ENCODE peak calls at places on chromosomes 6 and 20, in seven cellular contexts. H is thoracic aorta; C is Karpas-422; S is GM23248; X is H7; F is trophoblast cell; G is CD8-positive, alpha-beta T cell. Q is an unnamed sample.

GRCh38 chr6:40509163-40509562 is 78.0 kb downstream of the LRFN2 start:
- DNase-seq in G (no peak), S (no peak), C (no peak), F (peak; percentile 14), X (no peak), H (no peak), Q (no peak)

GRCh38 chr6:37048851-37049734 is 43.6 kb downstream of the FGD2 start:
- DNase-seq in G (peak; percentile 36), C (peak; percentile 38), X (peak; percentile 12), H (no peak), F (peak; percentile 81), S (peak; percentile 84), Q (no peak)

GRCh38 chr6:145245119-145245518 is 490.2 kb downstream of the EPM2A start:
- DNase-seq in C (no peak), F (no peak), G (no peak), X (no peak), H (no peak), S (no peak), Q (no peak)

GRCh38 chr6:81552644-81553043 is 199.8 kb downstream of the TENT5A start:
- DNase-seq in X (no peak), H (no peak), F (peak; percentile 51), S (no peak), C (no peak), G (no peak), Q (no peak)

GRCh38 chr6:40439401-40439800 is 147.8 kb downstream of the LRFN2 start:
- DNase-seq in C (no peak), S (no peak), G (no peak), H (no peak), F (no peak), X (no peak), Q (no peak)

GRCh38 chr20:25049261-25050060 is 8.5 kb downstream of the ACSS1 start:
- DNase-seq in G (no peak), H (no peak), C (no peak), X (no peak), S (no peak), F (peak; percentile 83), Q (no peak)

GRCh38 chr20:53080969-53081871 is 109.1 kb downstream of the TSHZ2 start:
- DNase-seq in F (peak; percentile 29), X (peak; percentile 6), C (no peak), S (peak; percentile 38), G (no peak), H (no peak), Q (no peak)

GRCh38 chr6:79607000-79607399 is 24.1 kb upstream of the SH3BGRL2 start:
- DNase-seq in G (no peak), H (no peak), F (no peak), C (no peak), X (no peak), S (no peak), Q (no peak)

GRCh38 chr20:35601021-35601973 is 14.3 kb upstream of the SPAG4 start:
- DNase-seq in H (no peak), X (peak; percentile 93), G (peak; percentile 66), F (peak; percentile 68), S (peak; percentile 87), C (no peak), Q (peak; percentile 44)

GRCh38 chr20:62918830-62919229 is 7.5 kb downstream of the DIDO1 start:
- DNase-seq in F (no peak), S (no peak), X (no peak), H (no peak), G (peak; percentile 19), C (peak; percentile 64), Q (no peak)
- H3K4me3 ChIP-seq in F (no peak overlapping the region), S (no peak overlapping the region), X (no peak overlapping the region), H (no peak overlapping the region), G (peak overlapping the region; percentile 49), C (no peak overlapping the region), Q (no peak overlapping the region)

DNA sequence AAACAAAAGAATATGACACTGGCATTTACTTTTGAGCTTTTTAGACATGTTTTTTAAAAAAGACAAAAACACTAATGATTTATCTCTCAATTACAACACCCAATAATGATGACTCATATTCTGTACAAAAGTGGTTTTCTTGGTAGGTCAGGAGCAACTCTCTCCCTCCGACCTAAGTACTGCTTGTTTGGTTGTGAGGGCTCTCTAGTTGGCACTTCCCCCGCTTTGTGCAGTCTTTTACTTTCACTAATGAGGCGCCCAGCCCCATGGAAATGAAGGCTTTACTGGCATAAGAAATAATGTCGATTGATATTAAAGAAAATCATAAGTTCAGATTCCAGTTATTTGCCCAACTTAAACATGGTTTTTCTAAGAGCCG is 1.3 kb downstream of the KPNA5 start:
- DNase-seq in F (peak; percentile 7), C (no peak), S (peak; percentile 56), G (no peak), H (no peak), X (peak; percentile 22), Q (no peak)
- H3K4me3 ChIP-seq in F (no peak overlapping the region), C (peak overlapping the region; percentile 97), S (peak overlapping the region; percentile 87), G (peak overlapping the region; percentile 47), H (peak overlapping the region; percentile 84), X (peak overlapping the region; percentile 1), Q (no peak overlapping the region)

GRCh38 chr6:112923940-112924587 is 576.9 kb downstream of the RFPL4B start:
- DNase-seq in H (no peak), C (no peak), G (no peak), F (no peak), S (no peak), X (no peak), Q (no peak)

GRCh38 chr6:112925702-112926101 is 578.6 kb downstream of the RFPL4B start:
- DNase-seq in S (no peak), H (no peak), C (no peak), X (no peak), G (no peak), F (no peak), Q (no peak)

DNA sequence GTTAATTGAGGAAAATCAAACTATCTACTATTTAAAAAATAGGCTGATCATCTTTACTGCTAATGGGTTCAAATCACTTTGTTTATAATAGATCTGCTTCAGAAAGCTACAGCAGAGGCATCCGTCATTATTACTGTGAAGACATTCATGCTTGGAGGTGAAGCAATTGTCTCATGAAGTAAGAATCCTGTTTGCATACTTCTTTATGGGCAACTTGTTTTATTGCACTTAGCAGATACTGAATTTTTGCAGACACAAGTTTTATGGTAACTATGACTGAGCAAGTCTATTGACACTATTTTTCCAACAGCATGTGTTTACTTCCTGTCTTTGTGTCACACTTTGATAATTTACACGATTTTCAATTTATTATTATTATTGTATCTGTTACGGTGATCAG is 573.9 kb downstream of the RFPL4B start:
- DNase-seq in F (peak; percentile 68), S (no peak), G (no peak), H (no peak), C (no peak), X (no peak), Q (no peak)
- H3K4me3 ChIP-seq in F (no peak overlapping the region), S (no peak overlapping the region), G (no peak overlapping the region), H (no peak overlapping the region), C (no peak overlapping the region), X (no peak overlapping the region), Q (no peak overlapping the region)

GRCh38 chr6:106973841-106974336 is 640 bp downstream of the CD24 start:
- DNase-seq in C (peak; percentile 76), G (no peak), S (peak; percentile 4), X (peak; percentile 51), F (peak; percentile 41), H (no peak), Q (no peak)
- H3K4me3 ChIP-seq in C (peak overlapping the region; percentile 98), G (peak overlapping the region; percentile 23), S (peak overlapping the region; percentile 18), X (peak overlapping the region; percentile 99), F (peak overlapping the region; percentile 88), H (peak overlapping the region; percentile 56), Q (peak overlapping the region; percentile 15)

Q was measured in lower leg skin.